ENCODE peak calls at places on chromosomes 3 and 15, in six cellular contexts. W is GM12892, P is GM12878, T is HepG2, E is H1, L is K562. B is an unnamed sample.

GRCh38 chr15:62560943-62561571 is 396.0 kb upstream of the C2CD4B start:
- DNase-seq in W (no peak), P (no peak), L (no peak), E (no peak), T (no peak), B (no peak)

GRCh38 chr3:100400424-100400781 is 486 bp downstream of the TOMM70 start:
- DNase-seq in E (peak; percentile 51), L (no peak), P (no peak), W (peak; percentile 7), T (peak; percentile 16), B (no peak)

GRCh38 chr15:40229956-40230355 is 8.9 kb upstream of the PAK6 start:
- DNase-seq in L (no peak), E (no peak), T (no peak), P (no peak), W (no peak), B (no peak)

GRCh38 chr3:141530133-141530768 is 43.4 kb downstream of the RASA2 start:
- DNase-seq in P (no peak), L (no peak), W (no peak), E (no peak), T (no peak), B (no peak)

GRCh38 chr3:69385723-69386483 is at the start of gene FRMD4B:
- DNase-seq in P (no peak), W (no peak), L (peak; percentile 6), E (peak; percentile 74), T (peak; percentile 3), B (peak; percentile 41)

GRCh38 chr3:177597325-177598109 is 400.2 kb upstream of the TBL1XR1 start:
- DNase-seq in P (no peak), W (peak; percentile 19), T (no peak), E (no peak), L (peak; percentile 31), B (no peak)

GRCh38 chr15:69648215-69648614 is 195.6 kb downstream of the RPLP1 start:
- DNase-seq in P (no peak), L (no peak), T (no peak), W (no peak), E (no peak), B (no peak)

GRCh38 chr3:177746259-177747021 is 549.2 kb upstream of the TBL1XR1 start:
- DNase-seq in P (no peak), L (no peak), W (no peak), T (no peak), E (no peak), B (no peak)

GRCh38 chr3:170572665-170573253 is 13.1 kb downstream of the SLC7A14 start:
- DNase-seq in T (no peak), W (no peak), E (no peak), L (peak; percentile 7), P (peak; percentile 40), B (no peak)

GRCh38 chr3:135809038-135809437 is 156.5 kb upstream of the PPP2R3A start:
- DNase-seq in E (no peak), P (no peak), L (no peak), W (no peak), T (no peak), B (no peak)

GRCh38 chr3:12869025-12869695 is 27.8 kb upstream of the RPL32 start:
- DNase-seq in L (peak; percentile 89), E (peak; percentile 92), W (peak; percentile 67), P (no peak), T (no peak), B (peak; percentile 68)

GRCh38 chr15:70902105-70902504 is 9.5 kb downstream of the LRRC49 start:
- DNase-seq in E (no peak), P (no peak), L (no peak), W (no peak), T (no peak), B (no peak)

GRCh38 chr3:106376016-106376415 is 507.2 kb upstream of the CBLB start:
- DNase-seq in L (no peak), T (no peak), P (no peak), W (no peak), E (no peak), B (no peak)

GRCh38 chr3:109362823-109363222 is 25.5 kb upstream of the DPPA4 start:
- DNase-seq in T (no peak), L (no peak), E (no peak), P (no peak), W (no peak), B (no peak)

GRCh38 chr3:177574232-177574856 is 377.1 kb upstream of the TBL1XR1 start:
- DNase-seq in L (peak; percentile 12), P (no peak), E (no peak), W (no peak), T (peak; percentile 71), B (no peak)

GRCh38 chr15:46921906-46922305 is 795.4 kb upstream of the SEMA6D start:
- DNase-seq in T (no peak), L (no peak), P (no peak), E (no peak), W (no peak), B (no peak)

GRCh38 chr3:50567011-50567385 is 549 bp downstream of the C3orf18 start:
- DNase-seq in L (no peak), W (no peak), E (no peak), P (no peak), T (no peak), B (no peak)

GRCh38 chr3:171230857-171231256 is 204.3 kb upstream of the SLC2A2 start:
- DNase-seq in L (no peak), E (no peak), T (no peak), P (no peak), W (no peak), B (no peak)

GRCh38 chr15:90029024-90029423 is 27.9 kb downstream of the ZNF710 start:
- DNase-seq in W (no peak), T (peak; percentile 72), E (no peak), P (no peak), L (no peak), B (no peak)

GRCh38 chr3:51937014-51937413 is 4.7 kb downstream of the RRP9 start:
- DNase-seq in T (no peak), P (no peak), W (no peak), L (no peak), E (no peak), B (no peak)

GRCh38 chr3:173785004-173785403 is 387.5 kb downstream of the NLGN1 start:
- DNase-seq in L (no peak), E (no peak), T (no peak), W (no peak), P (no peak), B (no peak)

GRCh38 chr15:101276501-101277037 is 716 bp downstream of the SELENOS start:
- DNase-seq in W (no peak), L (no peak), P (no peak), E (no peak), T (no peak), B (no peak)

GRCh38 chr3:137026701-137027100 is 68.9 kb downstream of the IL20RB start:
- DNase-seq in P (no peak), L (no peak), W (no peak), T (no peak), E (no peak), B (no peak)

GRCh38 chr3:33236005-33236404 is 17.4 kb upstream of the SUSD5 start:
- DNase-seq in T (no peak), L (no peak), W (no peak), P (no peak), E (no peak), B (no peak)

GRCh38 chr15:74295800-74296199 is 59.7 kb downstream of the CCDC33 start:
- DNase-seq in W (no peak), P (no peak), T (no peak), E (no peak), L (peak; percentile 43), B (no peak)

GRCh38 chr3:9978664-9979349 is 7.8 kb downstream of the EMC3 start:
- DNase-seq in P (no peak), T (no peak), L (peak; percentile 71), W (no peak), E (no peak), B (no peak)
- TF ChIP-seq POLR2A in P (no peak), T (no peak), L (no peak), W (no peak), E (no peak), B (no peak)

DNA sequence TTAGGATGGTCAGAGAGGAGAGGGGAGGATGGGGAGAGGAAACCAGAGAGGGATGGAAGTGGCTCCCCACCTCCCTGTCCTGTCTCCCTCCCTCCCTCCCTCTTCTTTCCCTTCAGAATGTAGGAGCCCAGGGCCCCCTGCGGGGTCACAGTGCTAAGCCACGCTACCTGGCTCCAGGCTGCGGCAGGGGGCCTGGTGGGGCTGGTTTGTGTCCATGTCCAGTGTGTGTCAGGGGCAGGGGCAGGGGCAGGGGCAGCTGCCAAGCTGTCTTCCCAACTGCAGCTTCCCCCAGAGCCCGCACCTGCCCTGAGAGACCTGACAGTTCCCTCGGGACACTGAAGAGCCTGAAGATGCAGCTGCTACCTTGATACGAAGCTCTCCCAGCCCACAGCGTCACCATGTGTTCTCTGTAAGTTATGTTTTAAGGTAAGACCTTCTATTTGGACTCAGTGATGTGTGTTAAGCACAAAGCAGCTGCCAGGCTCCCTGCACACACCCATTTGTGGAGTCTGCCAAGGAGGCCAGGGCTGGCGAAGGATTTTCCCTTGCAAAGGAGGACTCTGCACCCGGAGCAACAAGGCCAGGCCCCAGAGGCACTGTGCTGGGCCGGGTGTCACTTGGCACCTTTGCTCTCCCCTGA is 121.8 kb upstream of the SMAD3 start:
- DNase-seq in P (no peak), W (no peak), L (no peak), E (no peak), T (peak; percentile 40), B (no peak)
- TF ChIP-seq TAF1 in P (no peak), W (no peak), L (no peak), E (no peak), T (no peak), B (no peak)

GRCh38 chr3:25455316-25456232 is 27.5 kb downstream of the RARB start:
- DNase-seq in E (no peak), L (no peak), W (no peak), T (no peak), P (no peak), B (no peak)
- TF ChIP-seq POLR2AphosphoS5 in E (no peak), L (no peak), W (no peak), T (no peak), P (no peak), B (no peak)

GRCh38 chr3:183553263-183554026 is 2.1 kb downstream of the KLHL6 start:
- DNase-seq in L (no peak), E (no peak), W (no peak), T (no peak), P (no peak), B (no peak)

GRCh38 chr3:183560607-183561006 is 5.1 kb upstream of the KLHL6 start:
- DNase-seq in E (no peak), L (no peak), W (no peak), P (no peak), T (no peak), B (no peak)

GRCh38 chr3:183551930-183552329 is 3.6 kb downstream of the KLHL6 start:
- DNase-seq in W (no peak), E (no peak), T (no peak), P (no peak), L (no peak), B (no peak)

GRCh38 chr3:183554377-183554776 is 1.1 kb downstream of the KLHL6 start:
- DNase-seq in E (no peak), T (no peak), L (no peak), P (no peak), W (no peak), B (no peak)

DNA sequence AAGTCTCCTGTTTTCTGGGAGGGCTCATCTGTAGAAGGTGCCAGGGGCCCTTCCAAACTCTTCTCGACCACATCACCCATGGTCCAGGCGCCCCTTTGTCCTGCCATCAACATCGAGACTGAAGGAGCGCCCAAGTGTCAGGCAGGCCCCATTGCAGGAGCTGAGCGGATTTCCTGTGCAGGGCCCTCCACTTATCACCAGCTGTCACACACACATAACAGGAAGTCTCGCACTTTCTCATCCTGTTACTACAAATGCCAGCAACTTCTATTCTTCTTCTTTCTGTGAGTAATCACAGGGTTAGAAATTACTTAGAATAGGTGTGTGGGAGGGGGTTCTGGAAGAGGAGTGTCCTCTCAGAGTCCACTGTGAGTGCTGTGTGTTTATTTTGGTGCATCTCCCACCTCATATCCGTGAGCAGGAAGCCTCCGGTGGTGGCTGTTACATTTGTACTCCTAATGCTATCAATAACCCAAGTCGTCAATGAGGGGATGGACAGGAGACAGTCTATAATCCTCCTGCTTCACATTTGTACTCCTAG is at the start of gene KLHL6:
- DNase-seq in W (peak; percentile 58), P (peak; percentile 64), L (peak; percentile 40), T (no peak), E (no peak), B (peak; percentile 50)
- TF ChIP-seq POLR2A in W (peak; percentile 80), P (peak; percentile 85), L (no peak), T (no peak), E (no peak), B (peak; percentile 91)

B was measured in GM12891.